ENCODE peak calls at places on chromosomes 12 and 14, in eight cellular contexts. One of them, this sample, is unnamed.

GRCh38 chr14:102499401-102500189 is 10.0 kb downstream of the ANKRD9 start:
- DNase-seq in AG09309: no peak
- DNase-seq in ACHN: no peak
- DNase-seq in NCI-H1417: no peak
- DNase-seq in iPS-NIHi11: no peak
- DNase-seq in NCI-H1048: no peak
- DNase-seq in fibroblast of pulmonary artery: no peak
- DNase-seq in HuH-7: no peak
- DNase-seq in this sample: no peak

GRCh38 chr12:127342861-127343260 is 924.1 kb upstream of the TMEM132C start:
- DNase-seq in iPS-NIHi11: no peak
- DNase-seq in fibroblast of pulmonary artery: no peak
- DNase-seq in NCI-H1417: no peak
- DNase-seq in AG09309: peak
- DNase-seq in ACHN: no peak
- DNase-seq in HuH-7: no peak
- DNase-seq in NCI-H1048: no peak
- DNase-seq in this sample: no peak

GRCh38 chr12:82517027-82517426 is 158.7 kb downstream of the METTL25 start:
- DNase-seq in NCI-H1417: no peak
- DNase-seq in iPS-NIHi11: peak
- DNase-seq in ACHN: peak
- DNase-seq in HuH-7: peak
- DNase-seq in AG09309: no peak
- DNase-seq in NCI-H1048: no peak
- DNase-seq in fibroblast of pulmonary artery: peak
- DNase-seq in this sample: peak

GRCh38 chr14:98466807-98467206 is 805.2 kb downstream of the BCL11B start:
- DNase-seq in NCI-H1048: no peak
- DNase-seq in ACHN: no peak
- DNase-seq in HuH-7: no peak
- DNase-seq in AG09309: no peak
- DNase-seq in fibroblast of pulmonary artery: no peak
- DNase-seq in iPS-NIHi11: no peak
- DNase-seq in NCI-H1417: no peak
- DNase-seq in this sample: no peak

GRCh38 chr12:65695077-65695865 is 129.0 kb upstream of the HMGA2 start:
- DNase-seq in fibroblast of pulmonary artery: peak
- DNase-seq in AG09309: peak
- DNase-seq in ACHN: peak
- DNase-seq in HuH-7: peak
- DNase-seq in iPS-NIHi11: no peak
- DNase-seq in NCI-H1048: no peak
- DNase-seq in NCI-H1417: no peak
- DNase-seq in this sample: peak

GRCh38 chr12:76457010-76457409 is 102.6 kb downstream of the OSBPL8 start:
- DNase-seq in NCI-H1417: no peak
- DNase-seq in iPS-NIHi11: no peak
- DNase-seq in HuH-7: no peak
- DNase-seq in fibroblast of pulmonary artery: no peak
- DNase-seq in ACHN: no peak
- DNase-seq in NCI-H1048: no peak
- DNase-seq in AG09309: no peak
- DNase-seq in this sample: no peak

GRCh38 chr12:27014859-27015729 is 910 bp upstream of the TM7SF3 start:
- DNase-seq in iPS-NIHi11: no peak
- DNase-seq in NCI-H1048: no peak
- DNase-seq in fibroblast of pulmonary artery: no peak
- DNase-seq in NCI-H1417: no peak
- DNase-seq in HuH-7: no peak
- DNase-seq in AG09309: no peak
- DNase-seq in ACHN: no peak
- DNase-seq in this sample: peak

GRCh38 chr14:89206426-89206825 is 210.6 kb downstream of the FOXN3 start:
- DNase-seq in iPS-NIHi11: no peak
- DNase-seq in HuH-7: no peak
- DNase-seq in NCI-H1048: no peak
- DNase-seq in fibroblast of pulmonary artery: no peak
- DNase-seq in AG09309: no peak
- DNase-seq in ACHN: no peak
- DNase-seq in NCI-H1417: peak
- DNase-seq in this sample: no peak

GRCh38 chr12:112170376-112170775 is 45.0 kb downstream of the TRAFD1 start:
- DNase-seq in HuH-7: peak
- DNase-seq in NCI-H1048: no peak
- DNase-seq in AG09309: no peak
- DNase-seq in iPS-NIHi11: peak
- DNase-seq in fibroblast of pulmonary artery: peak
- DNase-seq in NCI-H1417: no peak
- DNase-seq in ACHN: peak
- DNase-seq in this sample: no peak

GRCh38 chr12:108799528-108800243 is 57.7 kb downstream of the SSH1 start:
- DNase-seq in NCI-H1048: no peak
- DNase-seq in fibroblast of pulmonary artery: no peak
- DNase-seq in ACHN: no peak
- DNase-seq in NCI-H1417: no peak
- DNase-seq in iPS-NIHi11: no peak
- DNase-seq in HuH-7: no peak
- DNase-seq in AG09309: no peak
- DNase-seq in this sample: no peak

GRCh38 chr12:87953257-87953860 is 75.8 kb downstream of the C12orf50 start:
- DNase-seq in fibroblast of pulmonary artery: peak
- DNase-seq in AG09309: peak
- DNase-seq in NCI-H1048: no peak
- DNase-seq in NCI-H1417: peak
- DNase-seq in HuH-7: peak
- DNase-seq in iPS-NIHi11: peak
- DNase-seq in ACHN: peak
- DNase-seq in this sample: peak

GRCh38 chr14:71591929-71592328 is 340.3 kb upstream of the RGS6 start:
- DNase-seq in fibroblast of pulmonary artery: peak
- DNase-seq in NCI-H1417: no peak
- DNase-seq in iPS-NIHi11: no peak
- DNase-seq in HuH-7: no peak
- DNase-seq in NCI-H1048: no peak
- DNase-seq in AG09309: peak
- DNase-seq in ACHN: peak
- DNase-seq in this sample: no peak